ENCODE peak calls at places on chromosomes 12 and 14, in five cellular contexts. Y is neuronal stem cell, F is H9, A is H1, B is mesenchymal stem cell. H is an unnamed sample.

GRCh38 chr12:129719426-129719825 is 184.4 kb downstream of the TMEM132D start:
- DNase-seq in F (no peak), A (no peak), Y (no peak), B (no peak), H (no peak)

GRCh38 chr12:69052613-69053408 is 119.8 kb upstream of the CPM start:
- DNase-seq in A (peak), F (peak), B (peak), Y (no peak), H (peak)

GRCh38 chr14:103563089-103563620 is 395 bp downstream of the COA8 start:
- DNase-seq in F (no peak), A (no peak), Y (no peak), B (no peak), H (peak)

GRCh38 chr12:26298785-26299621 is 103.6 kb downstream of the SSPN start:
- DNase-seq in Y (no peak), F (no peak), B (peak), A (no peak), H (peak)

GRCh38 chr14:71243697-71244096 is 336.4 kb downstream of the PCNX1 start:
- DNase-seq in F (no peak), B (peak), A (no peak), Y (no peak), H (no peak)

GRCh38 chr12:28024231-28024995 is 51.9 kb upstream of the PTHLH start:
- DNase-seq in F (no peak), A (no peak), Y (no peak), B (peak), H (peak)

GRCh38 chr14:55845963-55846851 is 266.2 kb downstream of the KTN1 start:
- DNase-seq in F (no peak), B (no peak), Y (no peak), A (no peak), H (no peak)

GRCh38 chr14:29643415-29644206 is 284.0 kb downstream of the PRKD1 start:
- DNase-seq in A (no peak), F (no peak), Y (no peak), B (peak), H (no peak)

GRCh38 chr14:54673193-54674121 is 106.5 kb downstream of the SAMD4A start:
- DNase-seq in F (no peak), A (no peak), B (peak), Y (no peak), H (no peak)

GRCh38 chr12:4908694-4909396 is 860 bp upstream of the KCNA1 start:
- DNase-seq in A (peak), Y (peak), F (peak), B (no peak), H (no peak)

GRCh38 chr12:6197996-6198395 is 2.2 kb upstream of the CD9 start:
- DNase-seq in Y (no peak), B (no peak), F (peak), A (no peak), H (no peak)

GRCh38 chr14:23727566-23728335 is 91.6 kb downstream of the DHRS2 start:
- DNase-seq in A (no peak), B (peak), Y (no peak), F (peak), H (peak)

GRCh38 chr12:42589465-42590323 is at the start of gene PRICKLE1:
- DNase-seq in A (no peak), F (peak), Y (peak), B (peak), H (peak)

GRCh38 chr12:68210875-68211274 is 14.7 kb downstream of the IL26 start:
- DNase-seq in A (no peak), Y (no peak), B (no peak), F (no peak), H (no peak)

GRCh38 chr12:131363416-131363815 is 347.5 kb upstream of the SFSWAP start:
- DNase-seq in B (no peak), F (no peak), A (no peak), Y (no peak), H (no peak)

GRCh38 chr14:24705840-24706239 is 71.8 kb upstream of the GZMB start:
- DNase-seq in F (no peak), B (no peak), Y (no peak), A (no peak), H (no peak)

GRCh38 chr14:70981005-70981952 is 74.0 kb downstream of the PCNX1 start:
- DNase-seq in Y (no peak), A (no peak), F (no peak), B (no peak), H (no peak)

GRCh38 chr14:102029956-102030355 is 56.9 kb downstream of the HSP90AA1 start:
- DNase-seq in B (peak), A (no peak), F (no peak), Y (no peak), H (peak)

GRCh38 chr14:97490521-97491070 is 693.4 kb downstream of the VRK1 start:
- DNase-seq in Y (no peak), A (no peak), F (no peak), B (no peak), H (no peak)

GRCh38 chr12:2682301-2683282 is 112.2 kb upstream of the FKBP4 start:
- DNase-seq in B (peak), F (peak), A (no peak), Y (peak), H (peak)

GRCh38 chr14:64623576-64624165 is 73.9 kb downstream of the PPP1R36 start:
- DNase-seq in B (no peak), A (no peak), F (no peak), Y (no peak), H (no peak)

GRCh38 chr12:89468017-89468416 is 56.6 kb downstream of the GALNT4 start:
- DNase-seq in B (no peak), F (no peak), Y (no peak), A (no peak), H (no peak)

GRCh38 chr12:20507711-20508110 is 139.4 kb downstream of the PDE3A start:
- DNase-seq in F (no peak), Y (no peak), B (no peak), A (no peak), H (no peak)

GRCh38 chr12:130161261-130162231 is 718 bp upstream of the FZD10 start:
- DNase-seq in Y (peak), F (peak), B (no peak), A (peak), H (peak)

GRCh38 chr12:126182619-126183236 is 1117.5 kb downstream of the AACS start:
- DNase-seq in F (no peak), B (no peak), A (no peak), Y (no peak), H (no peak)

GRCh38 chr14:52011557-52011956 is 22.2 kb downstream of the RTRAF start:
- DNase-seq in Y (no peak), F (no peak), A (no peak), B (no peak), H (no peak)

GRCh38 chr14:23202001-23202400 is 18.5 kb upstream of the SLC7A8 start:
- DNase-seq in Y (no peak), B (no peak), F (no peak), A (no peak), H (no peak)

GRCh38 chr14:23058654-23059504 is 1.6 kb upstream of the CDH24 start:
- DNase-seq in Y (no peak), A (no peak), F (no peak), B (no peak), H (no peak)

DNA sequence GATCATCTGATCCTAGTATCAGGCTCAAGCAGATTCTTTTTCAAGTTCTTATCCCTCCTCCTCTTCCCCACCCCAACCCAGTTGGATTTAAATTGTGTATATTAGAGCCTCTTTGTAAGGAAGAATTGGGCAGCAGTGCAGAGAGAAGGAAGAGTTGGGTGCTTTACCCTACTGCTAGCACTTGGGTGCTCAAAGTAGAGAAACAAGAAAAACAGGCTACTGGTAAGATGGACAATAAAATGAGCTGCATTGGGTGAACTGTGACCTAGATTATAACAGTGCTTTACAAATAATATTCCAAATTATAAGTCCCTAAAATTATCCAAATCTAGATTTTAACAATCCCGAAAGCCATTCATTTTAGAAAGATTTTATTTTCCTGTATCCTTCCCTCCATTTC is 363.4 kb upstream of the GARIN6 start:
- DNase-seq in F (no peak), B (no peak), A (no peak), Y (no peak), H (no peak)
- H2BK12ac ChIP-seq in F (no peak), B (no peak), A (no peak), Y (no peak), H (no peak)

DNA sequence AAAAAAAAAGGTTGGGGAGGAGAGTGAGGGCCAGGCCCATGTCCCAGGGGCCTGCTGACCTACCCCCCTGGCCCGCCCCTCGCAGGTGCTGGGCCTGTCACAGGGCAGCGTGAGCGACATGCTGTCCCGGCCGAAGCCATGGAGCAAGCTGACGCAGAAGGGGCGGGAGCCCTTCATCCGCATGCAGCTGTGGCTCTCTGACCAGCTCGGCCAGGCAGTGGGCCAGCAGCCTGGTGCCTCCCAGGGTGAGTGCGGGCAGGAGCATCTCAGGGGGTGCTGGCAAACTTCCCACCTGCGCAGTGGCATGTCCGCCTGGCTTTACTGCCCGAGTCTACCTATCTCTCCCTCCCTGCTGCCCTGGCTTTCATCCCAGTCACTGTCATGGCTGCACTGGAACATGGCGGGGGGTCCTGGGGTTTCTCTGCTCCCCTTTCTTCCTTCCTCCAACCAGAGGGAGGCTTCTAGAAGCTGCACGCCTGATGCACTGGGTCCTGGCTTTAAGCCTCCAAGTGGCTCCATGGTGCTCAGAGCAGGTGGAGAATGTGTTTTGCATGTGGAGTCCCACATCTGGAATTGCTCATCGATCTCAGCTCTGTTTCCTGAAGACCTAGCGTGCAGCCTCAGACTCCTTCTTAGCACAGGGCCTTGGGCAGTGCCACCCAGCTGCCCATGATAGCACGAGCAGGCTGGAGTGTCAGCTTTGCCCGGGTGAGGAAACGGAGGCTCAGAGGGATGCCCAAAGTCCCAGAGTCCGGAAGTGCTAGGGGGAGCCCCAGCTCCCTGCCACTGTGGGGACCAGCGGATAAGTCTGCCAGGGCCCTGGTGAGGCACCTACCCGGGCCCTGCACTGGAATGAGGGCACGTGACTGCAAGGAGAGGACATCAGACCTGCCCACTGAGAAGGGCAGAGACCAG is 46.3 kb downstream of the PHETA1 start:
- DNase-seq in B (no peak), F (no peak), Y (no peak), A (no peak), H (no peak)
- H2BK12ac ChIP-seq in B (no peak), F (no peak), Y (no peak), A (no peak), H (no peak)

GRCh38 chr12:52261211-52261484 is 13.3 kb upstream of the KRT86 start:
- DNase-seq in Y (no peak), F (no peak), B (no peak), A (no peak), H (no peak)
- H2BK12ac ChIP-seq in Y (no peak), F (no peak), B (no peak), A (no peak), H (no peak)

DNA sequence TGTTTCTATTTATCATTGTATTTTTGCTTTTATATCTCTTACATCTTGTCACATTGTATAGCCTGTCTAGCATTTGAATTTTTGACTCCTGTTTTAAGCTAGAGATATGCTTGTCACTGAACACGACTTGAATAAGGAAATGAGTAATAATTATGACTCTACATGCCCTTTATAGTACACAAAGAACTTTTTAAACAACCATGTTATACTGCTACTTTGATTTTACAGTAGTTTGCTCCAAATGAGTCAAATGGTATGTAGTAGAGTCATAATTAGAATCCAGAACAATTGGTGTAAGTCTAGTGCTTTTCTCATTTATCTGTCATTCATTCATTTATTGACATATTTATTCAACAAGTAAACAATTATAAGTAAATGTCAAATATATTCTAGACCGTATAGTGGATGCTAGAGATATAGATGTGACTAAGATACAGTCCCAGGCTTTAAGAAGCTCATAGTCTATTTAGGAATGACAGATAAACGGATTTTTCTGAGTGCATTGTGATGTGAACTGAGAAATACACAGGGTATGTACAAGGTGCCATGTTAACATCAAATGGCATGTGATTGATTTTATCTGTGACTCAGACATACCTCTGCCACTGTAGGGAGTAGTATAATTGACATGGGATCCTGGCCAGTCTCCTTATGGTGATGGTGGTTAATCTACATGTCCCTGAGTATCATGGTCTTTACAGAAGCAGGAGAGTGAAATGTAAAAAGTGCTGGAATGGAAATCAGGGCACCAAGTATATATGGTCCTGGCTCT is 799.7 kb downstream of the DIO2 start:
- DNase-seq in A (no peak), Y (no peak), F (no peak), B (no peak), H (peak)
- H2BK12ac ChIP-seq in A (no peak), Y (no peak), F (no peak), B (no peak), H (no peak)

GRCh38 chr12:58453306-58453705 is 467.0 kb downstream of the LRIG3 start:
- DNase-seq in A (no peak), Y (no peak), F (no peak), B (no peak), H (no peak)
- H2BK12ac ChIP-seq in A (no peak), Y (no peak), F (no peak), B (no peak), H (no peak)

GRCh38 chr14:77805703-77806102 is 5.8 kb downstream of the ADCK1 start:
- DNase-seq in A (no peak), F (no peak), B (no peak), Y (no peak), H (no peak)

GRCh38 chr14:77809011-77809410 is 9.1 kb downstream of the ADCK1 start:
- DNase-seq in Y (no peak), B (no peak), F (no peak), A (no peak), H (no peak)

GRCh38 chr14:77812028-77812427 is 12.1 kb downstream of the ADCK1 start:
- DNase-seq in B (no peak), A (no peak), F (no peak), Y (no peak), H (no peak)

GRCh38 chr14:77804592-77804991 is 4.7 kb downstream of the ADCK1 start:
- DNase-seq in A (no peak), B (no peak), Y (no peak), F (peak), H (no peak)

GRCh38 chr14:77808250-77808649 is 8.3 kb downstream of the ADCK1 start:
- DNase-seq in F (no peak), Y (no peak), B (no peak), A (no peak), H (no peak)
- H2BK12ac ChIP-seq in F (no peak), Y (no peak), B (no peak), A (no peak), H (no peak)

GRCh38 chr12:92551853-92552397 is 150.9 kb upstream of the PLEKHG7 start:
- DNase-seq in F (no peak), B (peak), A (no peak), Y (no peak), H (peak)
- H2BK12ac ChIP-seq in F (no peak), B (peak), A (no peak), Y (no peak), H (peak)

GRCh38 chr12:46910830-46911229 is 85.0 kb upstream of the SLC38A4 start:
- DNase-seq in F (no peak), A (no peak), Y (no peak), B (no peak), H (no peak)
- H2BK12ac ChIP-seq in F (no peak), A (no peak), Y (no peak), B (no peak), H (no peak)

GRCh38 chr14:60275932-60276331 is 26.9 kb downstream of the PPM1A start:
- DNase-seq in Y (no peak), A (no peak), F (no peak), B (no peak), H (peak)
- H2BK12ac ChIP-seq in Y (no peak), A (no peak), F (no peak), B (no peak), H (no peak)

H was measured in trophoblast cell.